ENCODE peak calls at places on chromosomes 13 and 19, in four cellular contexts. L is MV-4-11; D is GM10248; P is effector CD4-positive, alpha-beta T cell. K is an unnamed sample.

GRCh38 chr19:10568826-10569651 is at the start of gene CDKN2D:
- DNase-seq in P (peak; percentile 100), L (peak; percentile 100), D (peak; percentile 94), K (peak; percentile 99)

GRCh38 chr19:8673281-8673891 is 25.2 kb downstream of the ACTL9 start:
- DNase-seq in L (no peak), D (no peak), P (no peak), K (no peak)

GRCh38 chr13:26967119-26968038 is 204.2 kb downstream of the USP12 start:
- DNase-seq in L (no peak), P (no peak), D (no peak), K (no peak)

GRCh38 chr19:55368701-55369563 is 1.3 kb downstream of the IL11 start:
- DNase-seq in D (no peak), P (no peak), L (no peak), K (no peak)

GRCh38 chr13:33445024-33445423 is 159.5 kb upstream of the STARD13 start:
- DNase-seq in D (no peak), L (no peak), P (no peak), K (no peak)

GRCh38 chr19:45107621-45108170 is 14.7 kb downstream of the PPP1R37 start:
- DNase-seq in L (peak; percentile 51), P (no peak), D (no peak), K (no peak)

GRCh38 chr19:30924670-30925069 is 424.6 kb downstream of the TSHZ3 start:
- DNase-seq in D (no peak), P (no peak), L (no peak), K (no peak)

GRCh38 chr19:29645911-29646310 is 19.4 kb upstream of the PLEKHF1 start:
- DNase-seq in P (no peak), L (peak; percentile 50), D (no peak), K (no peak)

GRCh38 chr13:48902421-48902820 is 73.3 kb upstream of the FNDC3A start:
- DNase-seq in D (no peak), L (peak; percentile 33), P (no peak), K (no peak)

GRCh38 chr19:11261431-11261901 is 858 bp downstream of the DOCK6 start:
- DNase-seq in D (no peak), P (no peak), L (no peak), K (no peak)

GRCh38 chr19:18274303-18274775 is at the start of gene IQCN:
- DNase-seq in P (no peak), D (no peak), L (peak; percentile 55), K (no peak)

GRCh38 chr19:9597027-9597426 is 12.7 kb upstream of the ZNF121 start:
- DNase-seq in L (no peak), P (no peak), D (no peak), K (no peak)

GRCh38 chr13:28045861-28046260 is 54.5 kb downstream of the FLT3 start:
- DNase-seq in P (no peak), L (no peak), D (no peak), K (no peak)

GRCh38 chr19:47021536-47022139 is 2.0 kb downstream of the NPAS1 start:
- DNase-seq in D (no peak), P (no peak), L (no peak), K (no peak)

GRCh38 chr13:33004454-33004853 is 11.8 kb upstream of the KL start:
- DNase-seq in L (peak; percentile 25), P (no peak), D (no peak), K (no peak)

GRCh38 chr19:50419580-50420035 is 870 bp downstream of the SPIB start:
- DNase-seq in L (no peak), D (peak; percentile 68), P (no peak), K (no peak)

GRCh38 chr19:41332468-41332867 is 21.3 kb downstream of the TGFB1 start:
- DNase-seq in L (no peak), P (no peak), D (no peak), K (no peak)

GRCh38 chr13:102097708-102098107 is 304.1 kb downstream of the FGF14 start:
- DNase-seq in D (no peak), P (no peak), L (no peak), K (no peak)

GRCh38 chr13:30752201-30752797 is 17.0 kb downstream of the ALOX5AP start:
- DNase-seq in L (peak; percentile 20), P (no peak), D (no peak), K (no peak)

GRCh38 chr13:66967825-66968597 is 262.1 kb downstream of the PCDH9 start:
- DNase-seq in D (no peak), L (no peak), P (no peak), K (no peak)

GRCh38 chr13:30333601-30334000 is 26.2 kb upstream of the KATNAL1 start:
- DNase-seq in P (no peak), L (no peak), D (no peak), K (no peak)

GRCh38 chr13:31038834-31039552 is 106.5 kb downstream of the TEX26 start:
- DNase-seq in P (no peak), D (peak; percentile 46), L (peak; percentile 98), K (no peak)

GRCh38 chr19:514166-514663 is 6.9 kb downstream of the TPGS1 start:
- DNase-seq in L (no peak), D (no peak), P (no peak), K (no peak)

GRCh38 chr13:113129921-113130750 is 7.5 kb downstream of the F10 start:
- DNase-seq in L (no peak), D (no peak), P (no peak), K (no peak)

GRCh38 chr19:10226376-10227214 is 4.5 kb downstream of the S1PR2 start:
- DNase-seq in P (no peak), L (no peak), D (no peak), K (peak; percentile 75)